ENCODE peak calls at places on chromosomes 13 and 19, in seven cellular contexts. G is ovary; T is CD4-positive, alpha-beta T cell; S is activated T-helper 2 cell treated with anti-CD3 and anti-CD28 coated beads, Interferon-gamma antibody, Interleukin-2, Interleukin-4, amounts not matched to agents 10 μg/mL and 5 μg/mL and 100 μg/mL, durations not matched to agents 14 hours and 24 hours and 36 hours; R is stimulated activated CD8-positive, alpha-beta memory T cell treated with anti-CD3 and anti-CD28 coated beads, Interleukin-2, amount 100 ng/mL, for 1 hour; H is H9; P is stomach. I is an unnamed sample.
A peak's percentile ranks its signal among the peaks of the same experiment; 100 is the strongest.

GRCh38 chr19:10553943-10554381 is 10.3 kb downstream of the ATG4D start:
- DNase-seq in G (no peak), T (peak; percentile 49), S (peak; percentile 68), R (peak; percentile 37), H (no peak), P (peak; percentile 29), I (no peak)

GRCh38 chr13:97826421-97826965 is 127.0 kb upstream of the IPO5 start:
- DNase-seq in G (no peak), T (no peak), S (no peak), R (no peak), H (no peak), P (no peak), I (no peak)

GRCh38 chr13:40172149-40172591 is 494.3 kb downstream of the FOXO1 start:
- DNase-seq in G (no peak), T (no peak), S (no peak), R (no peak), H (peak; percentile 63), P (no peak), I (no peak)

GRCh38 chr13:73914119-73914518 is 220.1 kb downstream of the KLF12 start:
- DNase-seq in G (peak; percentile 17), T (no peak), S (no peak), R (no peak), H (no peak), P (no peak), I (no peak)

GRCh38 chr13:31044658-31045620 is 112.5 kb downstream of the TEX26 start:
- DNase-seq in G (no peak), T (no peak), S (peak; percentile 43), R (no peak), H (no peak), P (no peak), I (no peak)

GRCh38 chr13:75633285-75633684 is 2.8 kb upstream of the LMO7 start:
- DNase-seq in G (no peak), T (no peak), S (no peak), R (no peak), H (no peak), P (no peak), I (no peak)

GRCh38 chr13:29994911-29995601 is 144.6 kb upstream of the UBL3 start:
- DNase-seq in G (no peak), T (no peak), S (no peak), R (no peak), H (no peak), P (no peak), I (no peak)

GRCh38 chr19:14146789-14147216 is 10.4 kb upstream of the ASF1B start:
- DNase-seq in G (no peak), T (no peak), S (no peak), R (no peak), H (no peak), P (no peak), I (no peak)

GRCh38 chr19:32630338-32630737 is 44.6 kb downstream of the ANKRD27 start:
- DNase-seq in G (no peak), T (no peak), S (no peak), R (no peak), H (peak; percentile 41), P (no peak), I (no peak)

GRCh38 chr13:112943309-112944125 is 25.5 kb upstream of the MCF2L start:
- DNase-seq in G (peak; percentile 46), T (no peak), S (no peak), R (no peak), H (peak; percentile 63), P (peak; percentile 61), I (no peak)

GRCh38 chr13:52455677-52456041 is 381 bp downstream of the CKAP2 start:
- DNase-seq in G (peak; percentile 74), T (peak; percentile 63), S (peak; percentile 77), R (peak; percentile 20), H (peak; percentile 86), P (peak; percentile 65), I (peak; percentile 81)

GRCh38 chr19:7679017-7679720 is 1.5 kb upstream of the TRAPPC5 start:
- DNase-seq in G (no peak), T (peak; percentile 80), S (peak; percentile 53), R (no peak), H (no peak), P (no peak), I (peak; percentile 77)

GRCh38 chr19:36125557-36125956 is 10.3 kb downstream of the TBCB start:
- DNase-seq in G (no peak), T (no peak), S (no peak), R (no peak), H (no peak), P (no peak), I (no peak)

GRCh38 chr13:71213252-71213821 is 653.7 kb downstream of the DACH1 start:
- DNase-seq in G (no peak), T (no peak), S (no peak), R (no peak), H (no peak), P (no peak), I (no peak)

GRCh38 chr13:44236370-44236769 is 137.3 kb upstream of the SERP2 start:
- DNase-seq in G (no peak), T (no peak), S (no peak), R (no peak), H (no peak), P (no peak), I (no peak)

GRCh38 chr19:46976845-46977320 is 42.8 kb upstream of the NPAS1 start:
- DNase-seq in G (no peak), T (no peak), S (no peak), R (no peak), H (peak; percentile 70), P (peak; percentile 43), I (no peak)

GRCh38 chr19:56159009-56159501 is 16.8 kb upstream of the GALP start:
- DNase-seq in G (no peak), T (no peak), S (no peak), R (no peak), H (no peak), P (no peak), I (no peak)

GRCh38 chr19:572891-573825 is 762 bp downstream of the BSG start:
- DNase-seq in G (peak; percentile 81), T (no peak), S (no peak), R (no peak), H (peak; percentile 36), P (peak; percentile 57), I (no peak)

GRCh38 chr13:45439781-45440462 is 21.7 kb upstream of the SLC25A30 start:
- DNase-seq in G (no peak), T (no peak), S (no peak), R (no peak), H (no peak), P (no peak), I (no peak)

GRCh38 chr13:33017410-33017929 is 1.2 kb downstream of the KL start:
- DNase-seq in G (no peak), T (no peak), S (peak; percentile 28), R (no peak), H (peak; percentile 49), P (peak; percentile 59), I (peak; percentile 50)

GRCh38 chr19:53158119-53158656 is 665 bp downstream of the ZNF347 start:
- DNase-seq in G (peak; percentile 46), T (peak; percentile 7), S (peak; percentile 9), R (no peak), H (peak; percentile 39), P (peak; percentile 29), I (peak; percentile 40)

GRCh38 chr19:49761625-49762311 is 1.3 kb downstream of the TSKS start:
- DNase-seq in G (no peak), T (peak; percentile 18), S (no peak), R (no peak), H (peak; percentile 57), P (no peak), I (no peak)

GRCh38 chr19:16851031-16851712 is 22.0 kb downstream of the SIN3B start:
- DNase-seq in G (no peak), T (no peak), S (no peak), R (no peak), H (no peak), P (no peak), I (no peak)

GRCh38 chr19:32702010-32702409 is 10.4 kb downstream of the NUDT19 start:
- DNase-seq in G (no peak), T (no peak), S (no peak), R (no peak), H (no peak), P (peak; percentile 66), I (no peak)

GRCh38 chr13:24348797-24349515 is 39.6 kb downstream of the C1QTNF9 start:
- DNase-seq in G (no peak), T (no peak), S (no peak), R (no peak), H (no peak), P (peak; percentile 90), I (no peak)

GRCh38 chr19:38464421-38465082 is 31.1 kb downstream of the RYR1 start:
- DNase-seq in G (no peak), T (no peak), S (no peak), R (no peak), H (peak; percentile 40), P (no peak), I (no peak)

GRCh38 chr13:73397486-73398020 is 338.7 kb downstream of the KLF5 start:
- DNase-seq in G (no peak), T (no peak), S (no peak), R (no peak), H (no peak), P (no peak), I (no peak)

GRCh38 chr13:27961227-27962085 is 7.7 kb downstream of the CDX2 start:
- DNase-seq in G (no peak), T (no peak), S (no peak), R (no peak), H (peak; percentile 71), P (no peak), I (no peak)

GRCh38 chr13:40059540-40060232 is 404.2 kb downstream of the COG6 start:
- DNase-seq in G (no peak), T (no peak), S (no peak), R (no peak), H (no peak), P (no peak), I (no peak)

GRCh38 chr13:31835932-31836331 is 96.6 kb downstream of the RXFP2 start:
- DNase-seq in G (no peak), T (no peak), S (no peak), R (no peak), H (no peak), P (no peak), I (no peak)

GRCh38 chr19:16581971-16582343 is 9.7 kb upstream of the SLC35E1 start:
- DNase-seq in G (no peak), T (no peak), S (no peak), R (no peak), H (no peak), P (no peak), I (no peak)

GRCh38 chr19:42185281-42185680 is 32.2 kb downstream of the DEDD2 start:
- DNase-seq in G (no peak), T (no peak), S (peak; percentile 44), R (no peak), H (no peak), P (no peak), I (no peak)

GRCh38 chr19:44570984-44571684 is 41.7 kb upstream of the CEACAM20 start:
- DNase-seq in G (peak; percentile 40), T (peak; percentile 13), S (peak; percentile 28), R (peak; percentile 9), H (peak; percentile 77), P (peak; percentile 65), I (peak; percentile 70)

GRCh38 chr13:80131204-80131603 is 209.7 kb downstream of the SPRY2 start:
- DNase-seq in G (peak; percentile 40), T (no peak), S (no peak), R (no peak), H (peak; percentile 38), P (peak; percentile 73), I (no peak)

GRCh38 chr19:45528149-45528743 is 21.0 kb downstream of the VASP start:
- DNase-seq in G (no peak), T (no peak), S (no peak), R (no peak), H (peak; percentile 83), P (no peak), I (no peak)

GRCh38 chr13:36356058-36356457 is 9.9 kb upstream of the SPART start:
- DNase-seq in G (no peak), T (no peak), S (no peak), R (no peak), H (no peak), P (no peak), I (no peak)

I was measured in CD14-positive monocyte.